ENCODE peak calls at places on chromosomes 4 and X, in ten cellular contexts. One of them, this sample, is unnamed.

GRCh38 chrX:136262812-136263315 is 11.7 kb upstream of the MAP7D3 start:
- DNase-seq in adrenal gland: no peak
- DNase-seq in activated CD8-positive, alpha-beta memory T cell treated with anti-CD3 and anti-CD28 coated beads for 4 hours: no peak
- DNase-seq in aorta: no peak
- DNase-seq in T follicular helper cell: no peak
- DNase-seq in ELF-1: no peak
- DNase-seq in GM19239: no peak
- DNase-seq in progenitor cell of endocrine pancreas: no peak
- DNase-seq in T-helper 22 cell: no peak
- DNase-seq in spleen: no peak
- DNase-seq in this sample: no peak

GRCh38 chrX:3711331-3711917 is 2.0 kb downstream of the PRKX start:
- DNase-seq in spleen: peak; percentile 83
- DNase-seq in ELF-1: no peak
- DNase-seq in adrenal gland: peak; percentile 15
- DNase-seq in aorta: peak; percentile 72
- DNase-seq in GM19239: no peak
- DNase-seq in T-helper 22 cell: peak; percentile 23
- DNase-seq in progenitor cell of endocrine pancreas: no peak
- DNase-seq in T follicular helper cell: no peak
- DNase-seq in activated CD8-positive, alpha-beta memory T cell treated with anti-CD3 and anti-CD28 coated beads for 4 hours: no peak
- DNase-seq in this sample: no peak

GRCh38 chr4:25523405-25523804 is 132.2 kb upstream of the SLC34A2 start:
- DNase-seq in progenitor cell of endocrine pancreas: no peak
- DNase-seq in adrenal gland: peak; percentile 53
- DNase-seq in T-helper 22 cell: no peak
- DNase-seq in aorta: no peak
- DNase-seq in activated CD8-positive, alpha-beta memory T cell treated with anti-CD3 and anti-CD28 coated beads for 4 hours: no peak
- DNase-seq in GM19239: no peak
- DNase-seq in T follicular helper cell: no peak
- DNase-seq in ELF-1: no peak
- DNase-seq in spleen: no peak
- DNase-seq in this sample: no peak

GRCh38 chr4:112063260-112063659 is 82.0 kb upstream of the FAM241A start:
- DNase-seq in progenitor cell of endocrine pancreas: no peak
- DNase-seq in aorta: no peak
- DNase-seq in ELF-1: no peak
- DNase-seq in T follicular helper cell: no peak
- DNase-seq in adrenal gland: no peak
- DNase-seq in T-helper 22 cell: no peak
- DNase-seq in spleen: no peak
- DNase-seq in GM19239: no peak
- DNase-seq in activated CD8-positive, alpha-beta memory T cell treated with anti-CD3 and anti-CD28 coated beads for 4 hours: no peak
- DNase-seq in this sample: no peak

GRCh38 chr4:176066757-176067156 is 1.1 kb downstream of the WDR17 start:
- DNase-seq in spleen: no peak
- DNase-seq in T-helper 22 cell: no peak
- DNase-seq in ELF-1: no peak
- DNase-seq in progenitor cell of endocrine pancreas: no peak
- DNase-seq in activated CD8-positive, alpha-beta memory T cell treated with anti-CD3 and anti-CD28 coated beads for 4 hours: no peak
- DNase-seq in adrenal gland: no peak
- DNase-seq in GM19239: no peak
- DNase-seq in aorta: no peak
- DNase-seq in T follicular helper cell: no peak
- DNase-seq in this sample: no peak

GRCh38 chrX:129632443-129632842 is 22.3 kb downstream of the APLN start:
- DNase-seq in progenitor cell of endocrine pancreas: no peak
- DNase-seq in T follicular helper cell: no peak
- DNase-seq in adrenal gland: no peak
- DNase-seq in ELF-1: no peak
- DNase-seq in T-helper 22 cell: no peak
- DNase-seq in spleen: no peak
- DNase-seq in aorta: no peak
- DNase-seq in activated CD8-positive, alpha-beta memory T cell treated with anti-CD3 and anti-CD28 coated beads for 4 hours: no peak
- DNase-seq in GM19239: no peak
- DNase-seq in this sample: no peak

GRCh38 chrX:20906571-20906970 is 467.6 kb upstream of the CNKSR2 start:
- DNase-seq in activated CD8-positive, alpha-beta memory T cell treated with anti-CD3 and anti-CD28 coated beads for 4 hours: no peak
- DNase-seq in GM19239: no peak
- DNase-seq in aorta: no peak
- DNase-seq in ELF-1: no peak
- DNase-seq in adrenal gland: no peak
- DNase-seq in progenitor cell of endocrine pancreas: no peak
- DNase-seq in spleen: no peak
- DNase-seq in T follicular helper cell: no peak
- DNase-seq in T-helper 22 cell: no peak
- DNase-seq in this sample: no peak

GRCh38 chr4:149248191-149248590 is 567.5 kb downstream of the IQCM start:
- DNase-seq in adrenal gland: no peak
- DNase-seq in aorta: no peak
- DNase-seq in activated CD8-positive, alpha-beta memory T cell treated with anti-CD3 and anti-CD28 coated beads for 4 hours: no peak
- DNase-seq in GM19239: no peak
- DNase-seq in ELF-1: no peak
- DNase-seq in T follicular helper cell: no peak
- DNase-seq in T-helper 22 cell: no peak
- DNase-seq in spleen: no peak
- DNase-seq in progenitor cell of endocrine pancreas: no peak
- DNase-seq in this sample: no peak

GRCh38 chrX:104098919-104099318 is 13.4 kb upstream of the ZCCHC18 start:
- DNase-seq in ELF-1: no peak
- DNase-seq in T follicular helper cell: no peak
- DNase-seq in adrenal gland: no peak
- DNase-seq in progenitor cell of endocrine pancreas: no peak
- DNase-seq in spleen: no peak
- DNase-seq in GM19239: no peak
- DNase-seq in activated CD8-positive, alpha-beta memory T cell treated with anti-CD3 and anti-CD28 coated beads for 4 hours: no peak
- DNase-seq in aorta: no peak
- DNase-seq in T-helper 22 cell: no peak
- DNase-seq in this sample: no peak

GRCh38 chr4:57104706-57105560 is 5.3 kb downstream of the IGFBP7 start:
- DNase-seq in aorta: no peak
- DNase-seq in T follicular helper cell: no peak
- DNase-seq in T-helper 22 cell: no peak
- DNase-seq in ELF-1: no peak
- DNase-seq in spleen: no peak
- DNase-seq in GM19239: no peak
- DNase-seq in progenitor cell of endocrine pancreas: no peak
- DNase-seq in activated CD8-positive, alpha-beta memory T cell treated with anti-CD3 and anti-CD28 coated beads for 4 hours: no peak
- DNase-seq in adrenal gland: no peak
- DNase-seq in this sample: no peak

GRCh38 chrX:56557376-56557929 is 6.0 kb upstream of the UBQLN2 start:
- DNase-seq in activated CD8-positive, alpha-beta memory T cell treated with anti-CD3 and anti-CD28 coated beads for 4 hours: no peak
- DNase-seq in aorta: no peak
- DNase-seq in spleen: no peak
- DNase-seq in GM19239: no peak
- DNase-seq in adrenal gland: no peak
- DNase-seq in ELF-1: no peak
- DNase-seq in progenitor cell of endocrine pancreas: no peak
- DNase-seq in T-helper 22 cell: no peak
- DNase-seq in T follicular helper cell: no peak
- DNase-seq in this sample: no peak

GRCh38 chr4:7770675-7771050 is 169.0 kb downstream of the AFAP1 start:
- DNase-seq in spleen: peak; percentile 71
- DNase-seq in activated CD8-positive, alpha-beta memory T cell treated with anti-CD3 and anti-CD28 coated beads for 4 hours: no peak
- DNase-seq in GM19239: no peak
- DNase-seq in T-helper 22 cell: no peak
- DNase-seq in T follicular helper cell: no peak
- DNase-seq in progenitor cell of endocrine pancreas: no peak
- DNase-seq in ELF-1: no peak
- DNase-seq in adrenal gland: no peak
- DNase-seq in aorta: peak; percentile 27
- DNase-seq in this sample: no peak

GRCh38 chr4:101200561-101200960 is 146.8 kb downstream of the PPP3CA start:
- DNase-seq in GM19239: no peak
- DNase-seq in adrenal gland: no peak
- DNase-seq in progenitor cell of endocrine pancreas: no peak
- DNase-seq in T-helper 22 cell: no peak
- DNase-seq in activated CD8-positive, alpha-beta memory T cell treated with anti-CD3 and anti-CD28 coated beads for 4 hours: no peak
- DNase-seq in ELF-1: no peak
- DNase-seq in T follicular helper cell: no peak
- DNase-seq in aorta: no peak
- DNase-seq in spleen: no peak
- DNase-seq in this sample: no peak

GRCh38 chr4:74996996-74997395 is 64.1 kb downstream of the PARM1 start:
- DNase-seq in GM19239: no peak
- DNase-seq in adrenal gland: no peak
- DNase-seq in spleen: no peak
- DNase-seq in T follicular helper cell: no peak
- DNase-seq in T-helper 22 cell: no peak
- DNase-seq in aorta: no peak
- DNase-seq in ELF-1: no peak
- DNase-seq in activated CD8-positive, alpha-beta memory T cell treated with anti-CD3 and anti-CD28 coated beads for 4 hours: no peak
- DNase-seq in progenitor cell of endocrine pancreas: no peak
- DNase-seq in this sample: no peak

GRCh38 chr4:148254818-148255366 is 187.3 kb downstream of the NR3C2 start:
- DNase-seq in spleen: no peak
- DNase-seq in activated CD8-positive, alpha-beta memory T cell treated with anti-CD3 and anti-CD28 coated beads for 4 hours: no peak
- DNase-seq in T-helper 22 cell: no peak
- DNase-seq in GM19239: no peak
- DNase-seq in aorta: no peak
- DNase-seq in ELF-1: no peak
- DNase-seq in adrenal gland: no peak
- DNase-seq in T follicular helper cell: no peak
- DNase-seq in progenitor cell of endocrine pancreas: no peak
- DNase-seq in this sample: no peak

GRCh38 chr4:121668368-121669162 is 28.2 kb downstream of the ANXA5 start:
- DNase-seq in T follicular helper cell: no peak
- DNase-seq in progenitor cell of endocrine pancreas: no peak
- DNase-seq in spleen: no peak
- DNase-seq in aorta: no peak
- DNase-seq in activated CD8-positive, alpha-beta memory T cell treated with anti-CD3 and anti-CD28 coated beads for 4 hours: no peak
- DNase-seq in T-helper 22 cell: no peak
- DNase-seq in GM19239: no peak
- DNase-seq in adrenal gland: no peak
- DNase-seq in ELF-1: no peak
- DNase-seq in this sample: no peak

GRCh38 chrX:74179071-74179470 is 124.9 kb upstream of the ZCCHC13 start:
- DNase-seq in GM19239: no peak
- DNase-seq in ELF-1: no peak
- DNase-seq in aorta: no peak
- DNase-seq in spleen: no peak
- DNase-seq in adrenal gland: no peak
- DNase-seq in T-helper 22 cell: no peak
- DNase-seq in activated CD8-positive, alpha-beta memory T cell treated with anti-CD3 and anti-CD28 coated beads for 4 hours: no peak
- DNase-seq in T follicular helper cell: no peak
- DNase-seq in progenitor cell of endocrine pancreas: no peak
- DNase-seq in this sample: no peak

GRCh38 chr4:168812806-168813205 is 197.2 kb downstream of the CBR4 start:
- DNase-seq in spleen: no peak
- DNase-seq in activated CD8-positive, alpha-beta memory T cell treated with anti-CD3 and anti-CD28 coated beads for 4 hours: no peak
- DNase-seq in T-helper 22 cell: no peak
- DNase-seq in ELF-1: peak; percentile 76
- DNase-seq in GM19239: no peak
- DNase-seq in adrenal gland: no peak
- DNase-seq in progenitor cell of endocrine pancreas: no peak
- DNase-seq in aorta: no peak
- DNase-seq in T follicular helper cell: no peak
- DNase-seq in this sample: no peak

GRCh38 chr4:116303736-116304188 is 781.6 kb downstream of the TRAM1L1 start:
- DNase-seq in ELF-1: no peak
- DNase-seq in aorta: no peak
- DNase-seq in activated CD8-positive, alpha-beta memory T cell treated with anti-CD3 and anti-CD28 coated beads for 4 hours: no peak
- DNase-seq in spleen: no peak
- DNase-seq in adrenal gland: no peak
- DNase-seq in T-helper 22 cell: no peak
- DNase-seq in GM19239: no peak
- DNase-seq in progenitor cell of endocrine pancreas: no peak
- DNase-seq in T follicular helper cell: no peak
- DNase-seq in this sample: no peak

GRCh38 chr4:38044060-38044459 is 83.9 kb downstream of the PTTG2 start:
- DNase-seq in activated CD8-positive, alpha-beta memory T cell treated with anti-CD3 and anti-CD28 coated beads for 4 hours: no peak
- DNase-seq in GM19239: no peak
- DNase-seq in T follicular helper cell: no peak
- DNase-seq in adrenal gland: no peak
- DNase-seq in aorta: no peak
- DNase-seq in T-helper 22 cell: no peak
- DNase-seq in spleen: no peak
- DNase-seq in progenitor cell of endocrine pancreas: no peak
- DNase-seq in ELF-1: no peak
- DNase-seq in this sample: no peak

GRCh38 chr4:187485676-187486075 is 509.9 kb upstream of the ZFP42 start:
- DNase-seq in T follicular helper cell: no peak
- DNase-seq in aorta: no peak
- DNase-seq in GM19239: no peak
- DNase-seq in T-helper 22 cell: no peak
- DNase-seq in adrenal gland: no peak
- DNase-seq in ELF-1: no peak
- DNase-seq in spleen: no peak
- DNase-seq in progenitor cell of endocrine pancreas: no peak
- DNase-seq in activated CD8-positive, alpha-beta memory T cell treated with anti-CD3 and anti-CD28 coated beads for 4 hours: no peak
- DNase-seq in this sample: no peak

GRCh38 chrX:116436358-116436816 is at the start of gene SLC6A14:
- DNase-seq in progenitor cell of endocrine pancreas: no peak
- DNase-seq in T-helper 22 cell: no peak
- DNase-seq in GM19239: no peak
- DNase-seq in spleen: no peak
- DNase-seq in T follicular helper cell: no peak
- DNase-seq in adrenal gland: no peak
- DNase-seq in ELF-1: peak; percentile 8
- DNase-seq in activated CD8-positive, alpha-beta memory T cell treated with anti-CD3 and anti-CD28 coated beads for 4 hours: no peak
- DNase-seq in aorta: peak; percentile 40
- DNase-seq in this sample: no peak

GRCh38 chr4:92969650-92970370 is 666.0 kb downstream of the GRID2 start:
- DNase-seq in progenitor cell of endocrine pancreas: no peak
- DNase-seq in aorta: no peak
- DNase-seq in spleen: no peak
- DNase-seq in adrenal gland: no peak
- DNase-seq in activated CD8-positive, alpha-beta memory T cell treated with anti-CD3 and anti-CD28 coated beads for 4 hours: no peak
- DNase-seq in GM19239: no peak
- DNase-seq in ELF-1: no peak
- DNase-seq in T follicular helper cell: no peak
- DNase-seq in T-helper 22 cell: no peak
- DNase-seq in this sample: no peak

This sample was measured in GM12864.